ENCODE peak calls at places on chromosomes 12 and 14, in ten cellular contexts. E is choroid plexus epithelial cell, Z is sigmoid colon, Q is transverse colon, N is A549, T is GM10248, M is H9, Y is progenitor cell of endocrine pancreas, L is IMR-90, V is mucosa of descending colon. A is an unnamed sample.

GRCh38 chr12:52496054-52496453 is 3.0 kb upstream of the KRT6A start:
- DNase-seq in E (no peak), Z (no peak), Q (no peak), N (no peak), T (no peak), M (no peak), Y (no peak), L (no peak), V (no peak), A (no peak)

GRCh38 chr12:2301531-2302461 is 249.0 kb downstream of the CACNA1C start:
- DNase-seq in E (no peak), Z (peak; percentile 73), Q (no peak), N (no peak), T (no peak), M (no peak), Y (no peak), L (peak; percentile 80), V (no peak), A (no peak)

GRCh38 chr14:52318057-52318456 is 3.9 kb downstream of the PTGER2 start:
- DNase-seq in E (no peak), Z (no peak), Q (no peak), N (no peak), T (no peak), M (no peak), Y (no peak), L (no peak), V (no peak), A (no peak)

GRCh38 chr14:59632381-59632780 is 55.8 kb upstream of the CCDC175 start:
- DNase-seq in E (peak; percentile 67), Z (no peak), Q (peak; percentile 30), N (peak; percentile 39), T (peak; percentile 48), M (peak; percentile 66), Y (no peak), L (peak; percentile 6), V (no peak), A (peak; percentile 64)

GRCh38 chr12:130186631-130187269 is 24.5 kb downstream of the FZD10 start:
- DNase-seq in E (no peak), Z (peak; percentile 21), Q (no peak), N (peak; percentile 14), T (no peak), M (peak; percentile 64), Y (no peak), L (no peak), V (no peak), A (no peak)

GRCh38 chr14:91067186-91067585 is 6.7 kb upstream of the RPS6KA5 start:
- DNase-seq in E (no peak), Z (no peak), Q (no peak), N (no peak), T (no peak), M (no peak), Y (no peak), L (no peak), V (no peak), A (no peak)

GRCh38 chr12:49828143-49829091 is at the start of gene NCKAP5L:
- DNase-seq in E (peak; percentile 98), Z (peak; percentile 99), Q (peak; percentile 96), N (peak; percentile 95), T (peak; percentile 99), M (peak; percentile 99), Y (peak; percentile 90), L (peak; percentile 96), V (peak; percentile 97), A (peak; percentile 98)

GRCh38 chr12:54144738-54145137 is 44.0 kb downstream of the SMUG1 start:
- DNase-seq in E (no peak), Z (no peak), Q (no peak), N (no peak), T (no peak), M (no peak), Y (no peak), L (no peak), V (no peak), A (no peak)

GRCh38 chr12:100372846-100373245 is 16.0 kb downstream of the SLC17A8 start:
- DNase-seq in E (no peak), Z (no peak), Q (no peak), N (no peak), T (no peak), M (peak; percentile 48), Y (no peak), L (no peak), V (no peak), A (no peak)

GRCh38 chr14:29007990-29008389 is 241.4 kb downstream of the FOXG1 start:
- DNase-seq in E (no peak), Z (no peak), Q (no peak), N (no peak), T (no peak), M (no peak), Y (no peak), L (no peak), V (no peak), A (no peak)

GRCh38 chr12:12007001-12007712 is 63.6 kb upstream of the BCL2L14 start:
- DNase-seq in E (peak; percentile 27), Z (no peak), Q (no peak), N (no peak), T (peak; percentile 64), M (no peak), Y (no peak), L (peak; percentile 25), V (no peak), A (peak; percentile 55)

GRCh38 chr12:1936406-1937320 is 18.2 kb upstream of the CACNA2D4 start:
- DNase-seq in E (peak; percentile 68), Z (peak; percentile 93), Q (peak; percentile 87), N (peak; percentile 71), T (no peak), M (peak; percentile 22), Y (no peak), L (peak; percentile 82), V (peak; percentile 84), A (no peak)

GRCh38 chr12:6975297-6976032 is 4.8 kb downstream of the EMG1 start:
- DNase-seq in E (no peak), Z (peak; percentile 35), Q (no peak), N (no peak), T (no peak), M (no peak), Y (no peak), L (no peak), V (no peak), A (no peak)

DNA sequence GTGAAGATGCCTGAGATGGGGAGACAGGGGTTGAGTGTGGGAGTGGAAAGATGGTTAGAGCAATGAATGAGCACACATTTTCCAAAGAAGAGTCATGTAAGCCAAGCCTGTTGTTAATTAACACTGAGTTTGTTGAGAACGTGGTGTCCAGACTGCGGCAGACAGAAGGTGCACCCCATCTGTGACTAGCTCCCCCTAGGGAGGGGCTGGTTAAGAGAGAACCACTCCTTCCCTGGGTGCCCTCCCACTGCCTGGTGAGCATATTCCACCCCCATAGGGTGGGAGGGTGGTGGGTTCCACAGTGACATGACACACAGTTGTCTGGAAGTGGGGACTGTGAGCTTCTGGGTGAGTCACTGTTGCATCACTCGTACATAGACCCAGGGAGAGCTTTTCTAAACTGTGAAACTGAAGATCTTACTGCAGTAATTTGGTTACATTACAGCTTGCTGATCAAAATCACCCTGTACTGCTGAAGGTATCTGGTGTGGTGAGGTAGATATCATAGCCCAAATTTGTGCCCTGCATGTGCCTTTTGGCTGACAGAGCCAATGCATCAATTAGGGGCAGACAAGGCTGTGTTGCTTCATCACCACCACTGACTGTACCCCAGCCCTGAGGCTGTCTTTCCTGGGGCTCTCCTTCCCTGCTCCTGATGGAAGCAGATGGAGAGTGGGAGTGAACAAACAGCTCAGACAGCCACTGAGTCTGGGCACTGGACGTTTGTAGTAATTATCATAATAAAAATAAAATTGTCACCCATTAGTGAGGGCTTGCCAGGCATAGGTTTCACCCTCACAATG is 150.9 kb downstream of the EMP1 start:
- DNase-seq in E (peak; percentile 26), Z (no peak), Q (no peak), N (peak; percentile 69), T (no peak), M (no peak), Y (no peak), L (peak; percentile 56), V (no peak), A (no peak)
- TF ChIP-seq CTCF in E (peak; percentile 4), Z (no peak), Q (no peak), N (peak; percentile 30), T (no peak), M (no peak), Y (no peak), L (no peak), V (no peak), A (no peak)

GRCh38 chr14:36194645-36195044 is 18.1 kb upstream of the PTCSC3 start:
- DNase-seq in E (no peak), Z (no peak), Q (no peak), N (no peak), T (no peak), M (no peak), Y (no peak), L (no peak), V (no peak), A (no peak)
- TF ChIP-seq CTCF in E (no peak), Z (no peak), Q (no peak), N (no peak), T (no peak), M (no peak), Y (no peak), L (no peak), V (no peak), A (no peak)

DNA sequence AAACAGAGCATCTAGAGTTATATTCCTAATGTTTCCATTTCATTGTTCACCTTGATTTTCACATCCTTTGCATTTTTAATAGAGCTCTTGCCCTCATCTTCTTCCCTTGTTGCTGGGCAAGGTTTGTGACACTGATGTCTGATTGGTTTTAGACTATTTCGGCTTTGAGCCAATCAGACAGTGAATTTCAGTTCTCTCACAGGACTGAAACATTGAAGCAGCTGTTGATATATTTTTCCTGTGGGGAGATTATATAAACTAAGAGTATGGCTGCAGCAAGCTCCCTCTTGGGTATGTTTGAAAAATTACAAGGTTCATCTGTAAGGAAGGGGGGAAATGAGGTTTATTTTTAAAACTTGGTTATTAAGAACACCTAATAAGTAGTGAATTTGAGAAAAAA is 51.2 kb downstream of the ATF7IP start:
- DNase-seq in E (peak; percentile 95), Z (no peak), Q (no peak), N (peak; percentile 22), T (no peak), M (peak; percentile 46), Y (no peak), L (peak; percentile 93), V (no peak), A (no peak)
- TF ChIP-seq CTCF in E (peak; percentile 42), Z (no peak), Q (no peak), N (no peak), T (no peak), M (no peak), Y (no peak), L (peak; percentile 52), V (no peak), A (no peak)

GRCh38 chr12:39627914-39628313 is 8.3 kb upstream of the ABCD2 start:
- DNase-seq in E (no peak), Z (no peak), Q (no peak), N (no peak), T (no peak), M (no peak), Y (no peak), L (no peak), V (no peak), A (no peak)

GRCh38 chr12:39638178-39638577 is 18.6 kb upstream of the ABCD2 start:
- DNase-seq in E (no peak), Z (no peak), Q (no peak), N (no peak), T (no peak), M (no peak), Y (no peak), L (no peak), V (no peak), A (no peak)

GRCh38 chr12:39628836-39629235 is 9.2 kb upstream of the ABCD2 start:
- DNase-seq in E (no peak), Z (no peak), Q (no peak), N (no peak), T (no peak), M (no peak), Y (no peak), L (no peak), V (no peak), A (no peak)

GRCh38 chr12:39632670-39633069 is 13.1 kb upstream of the ABCD2 start:
- DNase-seq in E (no peak), Z (no peak), Q (no peak), N (no peak), T (no peak), M (no peak), Y (no peak), L (no peak), V (no peak), A (no peak)
- TF ChIP-seq CTCF in E (no peak), Z (no peak), Q (no peak), N (no peak), T (no peak), M (peak; percentile 42), Y (no peak), L (no peak), V (no peak), A (no peak)